ENCODE peak calls at places on chromosomes 7 and 10, in eight cellular contexts. One of them, this sample, is unnamed.

GRCh38 chr10:92839191-92840085 is 8.9 kb upstream of the EXOC6 start:
- DNase-seq in EH: peak; percentile 78
- DNase-seq in heart left ventricle: peak; percentile 65
- DNase-seq in foreskin melanocyte: no peak
- DNase-seq in stimulated activated CD4-positive, alpha-beta T cell treated with anti-CD3 and anti-CD28 coated beads, Interleukin-1b, Interleukin-23, amount 100 ng/mL, for 4 hours: peak; percentile 22
- DNase-seq in GM03348: no peak
- DNase-seq in left ventricle myocardium superior: peak; percentile 73
- DNase-seq in hepatocyte: peak; percentile 27
- DNase-seq in this sample: no peak

GRCh38 chr7:111788426-111788825 is 226.1 kb upstream of the IMMP2L start:
- DNase-seq in EH: no peak
- DNase-seq in heart left ventricle: no peak
- DNase-seq in foreskin melanocyte: no peak
- DNase-seq in stimulated activated CD4-positive, alpha-beta T cell treated with anti-CD3 and anti-CD28 coated beads, Interleukin-1b, Interleukin-23, amount 100 ng/mL, for 4 hours: no peak
- DNase-seq in GM03348: no peak
- DNase-seq in left ventricle myocardium superior: no peak
- DNase-seq in hepatocyte: no peak
- DNase-seq in this sample: no peak

GRCh38 chr10:119370972-119371703 is 163.8 kb downstream of the GRK5 start:
- DNase-seq in EH: peak; percentile 98
- DNase-seq in heart left ventricle: peak; percentile 85
- DNase-seq in foreskin melanocyte: no peak
- DNase-seq in stimulated activated CD4-positive, alpha-beta T cell treated with anti-CD3 and anti-CD28 coated beads, Interleukin-1b, Interleukin-23, amount 100 ng/mL, for 4 hours: no peak
- DNase-seq in GM03348: peak; percentile 96
- DNase-seq in left ventricle myocardium superior: peak; percentile 88
- DNase-seq in hepatocyte: no peak
- DNase-seq in this sample: no peak

GRCh38 chr10:123777881-123778280 is 111.7 kb downstream of the GPR26 start:
- DNase-seq in EH: no peak
- DNase-seq in heart left ventricle: no peak
- DNase-seq in foreskin melanocyte: no peak
- DNase-seq in stimulated activated CD4-positive, alpha-beta T cell treated with anti-CD3 and anti-CD28 coated beads, Interleukin-1b, Interleukin-23, amount 100 ng/mL, for 4 hours: no peak
- DNase-seq in GM03348: no peak
- DNase-seq in left ventricle myocardium superior: no peak
- DNase-seq in hepatocyte: no peak
- DNase-seq in this sample: no peak

GRCh38 chr10:91796332-91797076 is 1.7 kb upstream of the TNKS2 start:
- DNase-seq in EH: no peak
- DNase-seq in heart left ventricle: peak; percentile 41
- DNase-seq in foreskin melanocyte: peak; percentile 7
- DNase-seq in stimulated activated CD4-positive, alpha-beta T cell treated with anti-CD3 and anti-CD28 coated beads, Interleukin-1b, Interleukin-23, amount 100 ng/mL, for 4 hours: peak; percentile 39
- DNase-seq in GM03348: peak; percentile 30
- DNase-seq in left ventricle myocardium superior: no peak
- DNase-seq in hepatocyte: peak; percentile 54
- DNase-seq in this sample: no peak

GRCh38 chr7:32518534-32519140 is 23.3 kb downstream of the AVL9 start:
- DNase-seq in EH: peak; percentile 50
- DNase-seq in heart left ventricle: no peak
- DNase-seq in foreskin melanocyte: peak; percentile 49
- DNase-seq in stimulated activated CD4-positive, alpha-beta T cell treated with anti-CD3 and anti-CD28 coated beads, Interleukin-1b, Interleukin-23, amount 100 ng/mL, for 4 hours: no peak
- DNase-seq in GM03348: no peak
- DNase-seq in left ventricle myocardium superior: no peak
- DNase-seq in hepatocyte: no peak
- DNase-seq in this sample: no peak

GRCh38 chr7:34382166-34382893 is 275.7 kb upstream of the NPSR1 start:
- DNase-seq in EH: no peak
- DNase-seq in heart left ventricle: no peak
- DNase-seq in foreskin melanocyte: no peak
- DNase-seq in stimulated activated CD4-positive, alpha-beta T cell treated with anti-CD3 and anti-CD28 coated beads, Interleukin-1b, Interleukin-23, amount 100 ng/mL, for 4 hours: no peak
- DNase-seq in GM03348: no peak
- DNase-seq in left ventricle myocardium superior: no peak
- DNase-seq in hepatocyte: no peak
- DNase-seq in this sample: no peak

GRCh38 chr7:86643478-86644281 is at the start of gene GRM3:
- DNase-seq in EH: no peak
- DNase-seq in heart left ventricle: no peak
- DNase-seq in foreskin melanocyte: no peak
- DNase-seq in stimulated activated CD4-positive, alpha-beta T cell treated with anti-CD3 and anti-CD28 coated beads, Interleukin-1b, Interleukin-23, amount 100 ng/mL, for 4 hours: no peak
- DNase-seq in GM03348: peak; percentile 32
- DNase-seq in left ventricle myocardium superior: peak; percentile 40
- DNase-seq in hepatocyte: peak; percentile 23
- DNase-seq in this sample: peak; percentile 45

GRCh38 chr7:30403477-30403876 is 75.1 kb downstream of the NOD1 start:
- DNase-seq in EH: no peak
- DNase-seq in heart left ventricle: no peak
- DNase-seq in foreskin melanocyte: no peak
- DNase-seq in stimulated activated CD4-positive, alpha-beta T cell treated with anti-CD3 and anti-CD28 coated beads, Interleukin-1b, Interleukin-23, amount 100 ng/mL, for 4 hours: no peak
- DNase-seq in GM03348: no peak
- DNase-seq in left ventricle myocardium superior: no peak
- DNase-seq in hepatocyte: no peak
- DNase-seq in this sample: no peak

GRCh38 chr10:109741712-109742111 is 181.6 kb downstream of the XPNPEP1 start:
- DNase-seq in EH: no peak
- DNase-seq in heart left ventricle: no peak
- DNase-seq in foreskin melanocyte: no peak
- DNase-seq in stimulated activated CD4-positive, alpha-beta T cell treated with anti-CD3 and anti-CD28 coated beads, Interleukin-1b, Interleukin-23, amount 100 ng/mL, for 4 hours: no peak
- DNase-seq in GM03348: no peak
- DNase-seq in left ventricle myocardium superior: no peak
- DNase-seq in hepatocyte: no peak
- DNase-seq in this sample: no peak

GRCh38 chr7:33185786-33186185 is 56.4 kb downstream of the BBS9 start:
- DNase-seq in EH: peak; percentile 62
- DNase-seq in heart left ventricle: no peak
- DNase-seq in foreskin melanocyte: peak; percentile 41
- DNase-seq in stimulated activated CD4-positive, alpha-beta T cell treated with anti-CD3 and anti-CD28 coated beads, Interleukin-1b, Interleukin-23, amount 100 ng/mL, for 4 hours: no peak
- DNase-seq in GM03348: peak; percentile 60
- DNase-seq in left ventricle myocardium superior: no peak
- DNase-seq in hepatocyte: peak; percentile 56
- DNase-seq in this sample: no peak

GRCh38 chr7:138226001-138226476 is 149.8 kb downstream of the AKR1D1 start:
- DNase-seq in EH: no peak
- DNase-seq in heart left ventricle: peak; percentile 41
- DNase-seq in foreskin melanocyte: peak; percentile 38
- DNase-seq in stimulated activated CD4-positive, alpha-beta T cell treated with anti-CD3 and anti-CD28 coated beads, Interleukin-1b, Interleukin-23, amount 100 ng/mL, for 4 hours: no peak
- DNase-seq in GM03348: no peak
- DNase-seq in left ventricle myocardium superior: no peak
- DNase-seq in hepatocyte: peak; percentile 38
- DNase-seq in this sample: no peak

GRCh38 chr10:29204119-29204518 is 84.8 kb upstream of the LYZL1 start:
- DNase-seq in EH: peak; percentile 42
- DNase-seq in heart left ventricle: no peak
- DNase-seq in foreskin melanocyte: no peak
- DNase-seq in stimulated activated CD4-positive, alpha-beta T cell treated with anti-CD3 and anti-CD28 coated beads, Interleukin-1b, Interleukin-23, amount 100 ng/mL, for 4 hours: no peak
- DNase-seq in GM03348: no peak
- DNase-seq in left ventricle myocardium superior: no peak
- DNase-seq in hepatocyte: peak; percentile 28
- DNase-seq in this sample: no peak

GRCh38 chr10:1240341-1240775 is 184.2 kb downstream of the WDR37 start:
- DNase-seq in EH: no peak
- DNase-seq in heart left ventricle: no peak
- DNase-seq in foreskin melanocyte: no peak
- DNase-seq in stimulated activated CD4-positive, alpha-beta T cell treated with anti-CD3 and anti-CD28 coated beads, Interleukin-1b, Interleukin-23, amount 100 ng/mL, for 4 hours: no peak
- DNase-seq in GM03348: no peak
- DNase-seq in left ventricle myocardium superior: no peak
- DNase-seq in hepatocyte: no peak
- DNase-seq in this sample: peak; percentile 34

GRCh38 chr10:49761789-49762565 is at the start of gene OGDHL:
- DNase-seq in EH: peak; percentile 57
- DNase-seq in heart left ventricle: no peak
- DNase-seq in foreskin melanocyte: no peak
- DNase-seq in stimulated activated CD4-positive, alpha-beta T cell treated with anti-CD3 and anti-CD28 coated beads, Interleukin-1b, Interleukin-23, amount 100 ng/mL, for 4 hours: peak; percentile 8
- DNase-seq in GM03348: peak; percentile 89
- DNase-seq in left ventricle myocardium superior: peak; percentile 79
- DNase-seq in hepatocyte: peak; percentile 92
- DNase-seq in this sample: peak; percentile 88

GRCh38 chr7:116236020-116236630 is 25.8 kb downstream of the TES start:
- DNase-seq in EH: peak; percentile 67
- DNase-seq in heart left ventricle: no peak
- DNase-seq in foreskin melanocyte: peak; percentile 35
- DNase-seq in stimulated activated CD4-positive, alpha-beta T cell treated with anti-CD3 and anti-CD28 coated beads, Interleukin-1b, Interleukin-23, amount 100 ng/mL, for 4 hours: peak; percentile 48
- DNase-seq in GM03348: peak; percentile 50
- DNase-seq in left ventricle myocardium superior: peak; percentile 27
- DNase-seq in hepatocyte: peak; percentile 65
- DNase-seq in this sample: no peak

GRCh38 chr10:8173243-8173865 is 118.9 kb downstream of the GATA3 start:
- DNase-seq in EH: no peak
- DNase-seq in heart left ventricle: no peak
- DNase-seq in foreskin melanocyte: no peak
- DNase-seq in stimulated activated CD4-positive, alpha-beta T cell treated with anti-CD3 and anti-CD28 coated beads, Interleukin-1b, Interleukin-23, amount 100 ng/mL, for 4 hours: no peak
- DNase-seq in GM03348: no peak
- DNase-seq in left ventricle myocardium superior: no peak
- DNase-seq in hepatocyte: no peak
- DNase-seq in this sample: no peak

GRCh38 chr7:143460585-143460984 is 17.1 kb upstream of the TAS2R41 start:
- DNase-seq in EH: peak; percentile 20
- DNase-seq in heart left ventricle: no peak
- DNase-seq in foreskin melanocyte: no peak
- DNase-seq in stimulated activated CD4-positive, alpha-beta T cell treated with anti-CD3 and anti-CD28 coated beads, Interleukin-1b, Interleukin-23, amount 100 ng/mL, for 4 hours: no peak
- DNase-seq in GM03348: no peak
- DNase-seq in left ventricle myocardium superior: no peak
- DNase-seq in hepatocyte: no peak
- DNase-seq in this sample: no peak

GRCh38 chr10:114767101-114767588 is 54.4 kb upstream of the FHIP2A start:
- DNase-seq in EH: peak; percentile 71
- DNase-seq in heart left ventricle: no peak
- DNase-seq in foreskin melanocyte: no peak
- DNase-seq in stimulated activated CD4-positive, alpha-beta T cell treated with anti-CD3 and anti-CD28 coated beads, Interleukin-1b, Interleukin-23, amount 100 ng/mL, for 4 hours: no peak
- DNase-seq in GM03348: peak; percentile 75
- DNase-seq in left ventricle myocardium superior: no peak
- DNase-seq in hepatocyte: no peak
- DNase-seq in this sample: no peak

GRCh38 chr10:17241611-17242333 is 13.7 kb downstream of the VIM start:
- DNase-seq in EH: no peak
- DNase-seq in heart left ventricle: no peak
- DNase-seq in foreskin melanocyte: no peak
- DNase-seq in stimulated activated CD4-positive, alpha-beta T cell treated with anti-CD3 and anti-CD28 coated beads, Interleukin-1b, Interleukin-23, amount 100 ng/mL, for 4 hours: no peak
- DNase-seq in GM03348: no peak
- DNase-seq in left ventricle myocardium superior: no peak
- DNase-seq in hepatocyte: no peak
- DNase-seq in this sample: no peak

GRCh38 chr10:14225374-14225773 is 105.3 kb downstream of the FRMD4A start:
- DNase-seq in EH: no peak
- DNase-seq in heart left ventricle: no peak
- DNase-seq in foreskin melanocyte: no peak
- DNase-seq in stimulated activated CD4-positive, alpha-beta T cell treated with anti-CD3 and anti-CD28 coated beads, Interleukin-1b, Interleukin-23, amount 100 ng/mL, for 4 hours: no peak
- DNase-seq in GM03348: no peak
- DNase-seq in left ventricle myocardium superior: no peak
- DNase-seq in hepatocyte: no peak
- DNase-seq in this sample: no peak

GRCh38 chr10:49187950-49188761 is at the start of gene TMEM273:
- DNase-seq in EH: no peak
- DNase-seq in heart left ventricle: peak; percentile 90
- DNase-seq in foreskin melanocyte: no peak
- DNase-seq in stimulated activated CD4-positive, alpha-beta T cell treated with anti-CD3 and anti-CD28 coated beads, Interleukin-1b, Interleukin-23, amount 100 ng/mL, for 4 hours: no peak
- DNase-seq in GM03348: no peak
- DNase-seq in left ventricle myocardium superior: peak; percentile 88
- DNase-seq in hepatocyte: no peak
- DNase-seq in this sample: no peak

GRCh38 chr10:119020627-119020946 is 8.9 kb upstream of the NANOS1 start:
- DNase-seq in EH: no peak
- DNase-seq in heart left ventricle: no peak
- DNase-seq in foreskin melanocyte: no peak
- DNase-seq in stimulated activated CD4-positive, alpha-beta T cell treated with anti-CD3 and anti-CD28 coated beads, Interleukin-1b, Interleukin-23, amount 100 ng/mL, for 4 hours: no peak
- DNase-seq in GM03348: peak; percentile 39
- DNase-seq in left ventricle myocardium superior: no peak
- DNase-seq in hepatocyte: no peak
- DNase-seq in this sample: no peak

GRCh38 chr7:2497500-2498336 is 21.5 kb upstream of the GRIFIN start:
- DNase-seq in EH: no peak
- DNase-seq in heart left ventricle: no peak
- DNase-seq in foreskin melanocyte: no peak
- DNase-seq in stimulated activated CD4-positive, alpha-beta T cell treated with anti-CD3 and anti-CD28 coated beads, Interleukin-1b, Interleukin-23, amount 100 ng/mL, for 4 hours: no peak
- DNase-seq in GM03348: no peak
- DNase-seq in left ventricle myocardium superior: no peak
- DNase-seq in hepatocyte: peak; percentile 58
- DNase-seq in this sample: no peak

This sample was measured in mesothelial cell of epicardium.